ENCODE peak calls at places on chromosomes 3 and 15, in four cellular contexts. G is PC-3, P is neural progenitor cell, H is kidney epithelial cell. T is an unnamed sample. For H3K36me3, the result is how much of the 10 kb centered on the place peaks cover.

GRCh38 chr3:17179381-17180205 is 294.8 kb downstream of the PLCL2 start:
- DNase-seq in G (no peak), P (no peak), H (no peak), T (no peak)

GRCh38 chr3:182364323-182364722 is 429.0 kb upstream of the ATP11B start:
- DNase-seq in G (peak), P (no peak), H (no peak), T (no peak)

GRCh38 chr3:56251343-56251945 is 216.8 kb downstream of the ERC2 start:
- DNase-seq in G (peak), P (peak), H (no peak), T (no peak)

GRCh38 chr15:50577492-50577891 is 31.0 kb upstream of the USP50 start:
- DNase-seq in G (no peak), P (no peak), H (no peak), T (no peak)

GRCh38 chr3:58613236-58614132 is 36.3 kb upstream of the FAM107A start:
- DNase-seq in G (no peak), P (no peak), H (no peak), T (no peak)

GRCh38 chr3:144770813-144771400 is 799.3 kb downstream of the DIPK2A start:
- DNase-seq in G (peak), P (peak), H (peak), T (peak)

GRCh38 chr3:41742127-41742526 is 219.8 kb downstream of the ULK4 start:
- DNase-seq in G (no peak), P (peak), H (no peak), T (no peak)

GRCh38 chr3:143970773-143971366 is 753 bp upstream of the DIPK2A start:
- DNase-seq in G (peak), P (peak), H (no peak), T (no peak)

GRCh38 chr15:92907880-92908279 is 7.8 kb downstream of the CHD2 start:
- DNase-seq in G (peak), P (no peak), H (peak), T (peak)

GRCh38 chr3:150239764-150240163 is 168.3 kb upstream of the TSC22D2 start:
- DNase-seq in G (no peak), P (no peak), H (no peak), T (no peak)

GRCh38 chr15:57767526-57767925 is 61.0 kb downstream of the POLR2M start:
- DNase-seq in G (no peak), P (no peak), H (no peak), T (no peak)

GRCh38 chr3:50336452-50337174 is 4.0 kb downstream of the RASSF1 start:
- DNase-seq in G (peak), P (peak), H (no peak), T (no peak)

GRCh38 chr3:171461087-171461917 is 1.1 kb upstream of the TNIK start:
- DNase-seq in G (peak), P (no peak), H (no peak), T (no peak)

GRCh38 chr3:127256138-127256537 is 31.7 kb downstream of the PRR20G start:
- DNase-seq in G (no peak), P (no peak), H (no peak), T (no peak)

GRCh38 chr3:14464521-14464920 is 62.1 kb downstream of the SLC6A6 start:
- DNase-seq in G (no peak), P (no peak), H (no peak), T (no peak)

GRCh38 chr3:154893813-154894212 is 186.3 kb upstream of the MME start:
- DNase-seq in G (no peak), P (no peak), H (no peak), T (no peak)

GRCh38 chr3:72657666-72658065 is 190.6 kb downstream of the SHQ1 start:
- DNase-seq in G (peak), P (no peak), H (no peak), T (no peak)

GRCh38 chr15:41809121-41809520 is 18.8 kb upstream of the JMJD7 start:
- DNase-seq in G (peak), P (no peak), H (no peak), T (no peak)

GRCh38 chr3:195708626-195709481 is 11.9 kb upstream of the MUC20 start:
- DNase-seq in G (no peak), P (no peak), H (no peak), T (peak)

GRCh38 chr3:64047214-64047613 is 23.9 kb upstream of the PSMD6 start:
- DNase-seq in G (no peak), P (no peak), H (no peak), T (no peak)

GRCh38 chr3:36814071-36814717 is 49.8 kb upstream of the DCLK3 start:
- DNase-seq in G (no peak), P (no peak), H (no peak), T (no peak)

GRCh38 chr15:59999064-59999377 is 5.1 kb upstream of the FOXB1 start:
- DNase-seq in G (no peak), P (peak), H (no peak), T (no peak)
- H3K4me3 ChIP-seq in G (no peak), P (peak), H (no peak), T (no peak)

DNA sequence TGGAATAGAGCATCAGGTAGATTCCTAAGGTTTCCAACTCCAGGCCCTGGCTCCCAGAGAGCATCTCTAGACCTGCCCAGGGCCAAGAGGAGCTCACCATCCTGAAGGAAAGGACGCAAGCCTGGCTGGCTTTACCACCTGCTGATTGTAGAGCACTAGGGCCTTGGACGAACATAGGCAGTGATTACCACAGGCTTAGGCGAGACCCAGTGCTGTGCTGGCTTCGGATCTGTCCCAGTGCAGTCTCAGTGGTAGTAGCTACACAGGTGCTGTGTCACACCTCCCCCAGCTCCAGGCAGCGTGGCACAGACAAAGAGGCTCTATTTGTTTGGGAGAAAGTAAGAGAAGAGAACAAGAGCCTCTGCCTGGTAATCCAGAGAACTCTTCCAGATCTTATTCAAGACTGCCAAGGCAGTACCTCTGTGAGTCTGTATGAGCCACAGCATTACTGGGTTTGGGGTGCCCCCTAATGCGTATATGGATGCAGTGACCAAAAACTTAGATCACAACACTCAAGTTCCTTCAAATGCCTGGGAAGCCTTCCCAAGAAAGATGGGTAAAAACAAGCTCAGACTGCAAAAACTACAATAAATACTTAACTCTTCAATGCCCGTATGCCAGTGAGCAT is 25.4 kb downstream of the ISG20 start:
- DNase-seq in G (no peak), P (no peak), H (no peak), T (no peak)
- TF ChIP-seq CTCF in G (no peak), P (peak), H (no peak), T (no peak)

GRCh38 chr3:13372126-13372525 is 48.0 kb downstream of the NUP210 start:
- DNase-seq in G (no peak), P (no peak), H (no peak), T (no peak)

GRCh38 chr3:13372656-13373055 is 47.5 kb downstream of the NUP210 start:
- DNase-seq in G (no peak), P (no peak), H (no peak), T (no peak)

GRCh38 chr3:13371100-13372075 is 48.7 kb downstream of the NUP210 start:
- DNase-seq in G (no peak), P (no peak), H (no peak), T (no peak)

GRCh38 chr3:13368834-13369233 is 51.3 kb downstream of the NUP210 start:
- DNase-seq in G (no peak), P (no peak), H (no peak), T (no peak)

GRCh38 chr3:13370609-13371008 is 49.5 kb downstream of the NUP210 start:
- DNase-seq in G (no peak), P (no peak), H (no peak), T (no peak)
- H3K36me3 ChIP-seq in G (under half), P (under half), H (under half), T (under half)

GRCh38 chr3:15796771-15797599 is 794 bp downstream of the ANKRD28 start:
- DNase-seq in G (peak), P (peak), H (no peak), T (no peak)

GRCh38 chr3:15795563-15796308 is 2.0 kb downstream of the ANKRD28 start:
- DNase-seq in G (peak), P (no peak), H (no peak), T (no peak)

GRCh38 chr3:15794303-15794771 is 3.4 kb downstream of the ANKRD28 start:
- DNase-seq in G (peak), P (no peak), H (no peak), T (no peak)

GRCh38 chr3:15796331-15796730 is 1.4 kb downstream of the ANKRD28 start:
- DNase-seq in G (no peak), P (no peak), H (no peak), T (no peak)

DNA sequence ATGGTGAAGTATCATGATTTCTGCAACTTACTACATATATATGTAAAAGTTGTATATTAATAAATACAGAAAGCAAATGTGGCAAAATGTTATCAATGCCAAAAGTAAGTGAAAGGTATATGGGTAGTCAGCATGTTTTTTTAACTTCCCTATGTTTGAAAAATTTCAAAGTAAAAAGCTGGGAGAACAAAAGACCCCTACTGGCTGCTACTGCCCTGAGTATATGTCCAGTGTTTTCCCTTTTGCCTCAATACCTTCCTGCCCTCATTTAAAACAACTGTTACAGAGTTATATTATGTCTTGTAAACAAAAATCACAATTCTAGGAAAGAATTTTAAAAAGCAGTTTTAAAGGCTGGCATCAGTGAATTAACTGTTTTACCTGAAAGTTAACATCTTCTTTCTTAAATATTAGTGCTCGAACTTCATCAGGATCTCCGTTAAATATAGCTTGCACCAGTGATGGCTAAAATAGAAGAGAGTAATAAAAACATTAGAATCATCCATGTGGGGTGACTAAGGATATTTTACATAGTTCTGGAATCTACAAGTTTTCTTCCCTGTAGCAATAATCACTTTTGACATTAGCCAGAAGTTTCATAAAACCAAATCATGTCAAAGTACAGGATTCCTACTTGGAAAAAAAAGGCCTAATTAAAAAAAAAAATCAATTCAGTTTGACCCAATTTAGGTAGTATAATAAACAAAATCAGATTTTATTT is 2.8 kb downstream of the ANKRD28 start:
- DNase-seq in G (no peak), P (no peak), H (no peak), T (no peak)
- H3K4me3 ChIP-seq in G (peak), P (peak), H (no peak), T (peak)